ENCODE peak calls at places on chromosomes 2 and 18, in five cellular contexts. A, R, W, N and Q are unnamed samples.

GRCh38 chr2:2837768-2838547 is 506.9 kb upstream of the MYT1L start:
- DNase-seq in A (no peak), R (no peak), W (no peak), N (no peak), Q (no peak)

GRCh38 chr2:11677146-11678055 is 7.4 kb upstream of the NTSR2 start:
- DNase-seq in A (no peak), R (peak), W (no peak), N (no peak), Q (no peak)

GRCh38 chr2:48200591-48201293 is 294.4 kb upstream of the FBXO11 start:
- DNase-seq in A (no peak), R (no peak), W (no peak), N (no peak), Q (no peak)

GRCh38 chr2:39492095-39492590 is 55.1 kb upstream of the MAP4K3 start:
- DNase-seq in A (no peak), R (no peak), W (no peak), N (no peak), Q (no peak)

GRCh38 chr18:49584431-49584830 is 22.6 kb downstream of the LIPG start:
- DNase-seq in A (no peak), R (no peak), W (no peak), N (no peak), Q (no peak)

GRCh38 chr2:105329197-105329554 is 359 bp downstream of the TGFBRAP1 start:
- DNase-seq in A (no peak), R (peak), W (no peak), N (peak), Q (no peak)

GRCh38 chr2:64021578-64021977 is 2.4 kb upstream of the VPS54 start:
- DNase-seq in A (no peak), R (no peak), W (no peak), N (no peak), Q (peak)

GRCh38 chr2:200483729-200484198 is 26.1 kb downstream of the KCTD18 start:
- DNase-seq in A (no peak), R (peak), W (no peak), N (peak), Q (peak)

GRCh38 chr18:77339093-77339492 is 89.4 kb downstream of the GALR1 start:
- DNase-seq in A (no peak), R (no peak), W (no peak), N (no peak), Q (no peak)

GRCh38 chr2:98396745-98397355 is 47.8 kb upstream of the INPP4A start:
- DNase-seq in A (no peak), R (no peak), W (no peak), N (no peak), Q (no peak)

GRCh38 chr2:157327621-157328102 is 2.0 kb upstream of the ERMN start:
- DNase-seq in A (peak), R (peak), W (peak), N (peak), Q (peak)

GRCh38 chr2:187842978-187843847 is 289.0 kb upstream of the TFPI start:
- DNase-seq in A (no peak), R (no peak), W (no peak), N (peak), Q (peak)

GRCh38 chr18:74351354-74351753 is 35.7 kb downstream of the C18orf63 start:
- DNase-seq in A (no peak), R (no peak), W (no peak), N (no peak), Q (no peak)

GRCh38 chr18:76699923-76700322 is 122.4 kb upstream of the ZNF236 start:
- DNase-seq in A (no peak), R (no peak), W (peak), N (no peak), Q (no peak)

GRCh38 chr2:72973566-72974435 is 56.5 kb downstream of the EMX1 start:
- DNase-seq in A (peak), R (no peak), W (no peak), N (peak), Q (peak)

GRCh38 chr2:54206596-54206995 is 49.4 kb downstream of the TSPYL6 start:
- DNase-seq in A (no peak), R (no peak), W (no peak), N (peak), Q (peak)

GRCh38 chr2:43524180-43524965 is 71.5 kb downstream of the THADA start:
- DNase-seq in A (no peak), R (no peak), W (peak), N (peak), Q (no peak)

GRCh38 chr2:197149546-197149945 is 161.0 kb downstream of the ANKRD44 start:
- DNase-seq in A (no peak), R (no peak), W (no peak), N (no peak), Q (no peak)

GRCh38 chr18:8771930-8772329 is 66.6 kb downstream of the MTCL1 start:
- DNase-seq in A (no peak), R (peak), W (no peak), N (no peak), Q (no peak)

GRCh38 chr2:200466703-200467418 is 43.0 kb downstream of the KCTD18 start:
- DNase-seq in A (peak), R (no peak), W (peak), N (no peak), Q (no peak)

GRCh38 chr18:63705401-63705800 is 2.6 kb downstream of the SERPINB11 start:
- DNase-seq in A (no peak), R (no peak), W (no peak), N (no peak), Q (no peak)

GRCh38 chr2:135840601-135841000 is 3.6 kb upstream of the LCT start:
- DNase-seq in A (no peak), R (no peak), W (no peak), N (no peak), Q (no peak)

GRCh38 chr2:100606740-100607343 is 44.0 kb downstream of the PDCL3 start:
- DNase-seq in A (peak), R (no peak), W (no peak), N (peak), Q (peak)

GRCh38 chr2:66536290-66536673 is 101.4 kb downstream of the MEIS1 start:
- DNase-seq in A (no peak), R (no peak), W (no peak), N (no peak), Q (no peak)

GRCh38 chr2:174331731-174332606 is 2.8 kb upstream of the SP9 start:
- DNase-seq in A (no peak), R (no peak), W (no peak), N (no peak), Q (no peak)

GRCh38 chr2:20919301-20919800 is 96.5 kb upstream of the LDAH start:
- DNase-seq in A (no peak), R (no peak), W (no peak), N (no peak), Q (no peak)

GRCh38 chr2:67977464-67977863 is 85.3 kb downstream of the C1D start:
- DNase-seq in A (no peak), R (no peak), W (no peak), N (no peak), Q (no peak)

GRCh38 chr2:218883491-218884490 is 3.1 kb downstream of the WNT10A start:
- DNase-seq in A (no peak), R (peak), W (no peak), N (no peak), Q (no peak)

GRCh38 chr18:46555213-46555612 is 101.8 kb downstream of the LOXHD1 start:
- DNase-seq in A (no peak), R (no peak), W (no peak), N (no peak), Q (no peak)

GRCh38 chr2:159381574-159381973 is 95.1 kb upstream of the WDSUB1 start:
- DNase-seq in A (no peak), R (no peak), W (no peak), N (no peak), Q (no peak)

GRCh38 chr2:85551698-85552678 is 9.3 kb downstream of the GGCX start:
- DNase-seq in A (peak), R (peak), W (peak), N (peak), Q (peak)

GRCh38 chr2:105744091-105744908 is 412 bp upstream of the NCK2 start:
- DNase-seq in A (peak), R (peak), W (peak), N (peak), Q (peak)

GRCh38 chr2:189366349-189366748 is 74.9 kb upstream of the WDR75 start:
- DNase-seq in A (no peak), R (no peak), W (no peak), N (no peak), Q (no peak)

GRCh38 chr2:176891105-176891504 is 321.5 kb upstream of the HNRNPA3 start:
- DNase-seq in A (no peak), R (no peak), W (no peak), N (no peak), Q (no peak)

GRCh38 chr2:217846321-217846743 is 156.5 kb downstream of the TNS1 start:
- DNase-seq in A (no peak), R (peak), W (no peak), N (peak), Q (peak)

GRCh38 chr18:57801379-57802165 is 1.5 kb downstream of the ATP8B1 start:
- DNase-seq in A (no peak), R (peak), W (no peak), N (no peak), Q (peak)

GRCh38 chr2:151922845-151923666 is 94.8 kb upstream of the ARL5A start:
- DNase-seq in A (no peak), R (no peak), W (peak), N (no peak), Q (peak)

GRCh38 chr18:22451796-22452195 is 34.1 kb upstream of the CTAGE1 start:
- DNase-seq in A (no peak), R (no peak), W (no peak), N (no peak), Q (no peak)